ENCODE peak calls at places on chromosome 13, in eight cellular contexts. V is stimulated activated CD4-positive, alpha-beta T cell treated with anti-CD3 and anti-CD28 coated beads, Interleukin-4, amount 100 ng/mL, for 4 hours; X is mucosa of descending colon; L is fibroblast of pulmonary artery; F is left ventricle myocardium superior; N is PC-9; W is activated CD8-positive, alpha-beta memory T cell treated with anti-CD3 and anti-CD28 coated beads for 24 hours; J is cerebellar nuclear complex. I is an unnamed sample.

GRCh38 chr13:99614465-99614885 is 113.2 kb downstream of the TM9SF2 start:
- DNase-seq in F (no peak), N (no peak), W (no peak), L (peak), J (no peak), X (no peak), V (peak), I (peak)

GRCh38 chr13:112245179-112245724 is 130.9 kb upstream of the SPACA7 start:
- DNase-seq in J (no peak), F (no peak), X (no peak), W (peak), N (no peak), V (no peak), L (no peak), I (no peak)

GRCh38 chr13:111165611-111166010 is 50.5 kb downstream of the ARHGEF7 start:
- DNase-seq in V (no peak), J (no peak), F (no peak), L (no peak), X (no peak), N (no peak), W (no peak), I (no peak)

GRCh38 chr13:20704459-20705069 is 1.1 kb downstream of the IL17D start:
- DNase-seq in J (no peak), L (no peak), V (no peak), F (no peak), W (no peak), X (no peak), N (no peak), I (no peak)

GRCh38 chr13:30520571-30520970 is 54.8 kb upstream of the HMGB1 start:
- DNase-seq in N (no peak), W (no peak), L (peak), X (no peak), F (no peak), J (no peak), V (no peak), I (no peak)

GRCh38 chr13:51768976-51769375 is 35.0 kb downstream of the DHRS12 start:
- DNase-seq in W (no peak), X (no peak), J (no peak), F (no peak), L (no peak), N (no peak), V (no peak), I (no peak)

GRCh38 chr13:69477451-69477850 is 630.2 kb upstream of the ATXN8OS start:
- DNase-seq in J (no peak), V (no peak), F (no peak), W (no peak), L (no peak), X (no peak), N (no peak), I (no peak)

GRCh38 chr13:48555441-48555840 is 22.6 kb upstream of the RCBTB2 start:
- DNase-seq in X (no peak), J (no peak), L (no peak), F (no peak), V (no peak), N (no peak), W (no peak), I (no peak)

GRCh38 chr13:25934127-25934526 is 117.7 kb downstream of the SHISA2 start:
- DNase-seq in J (no peak), F (no peak), V (no peak), W (no peak), X (no peak), L (no peak), N (no peak), I (no peak)

GRCh38 chr13:113589961-113590339 is 5.4 kb downstream of the TFDP1 start:
- DNase-seq in L (no peak), F (no peak), N (no peak), V (no peak), W (peak), J (no peak), X (no peak), I (peak)

GRCh38 chr13:49679244-49679643 is 12.0 kb downstream of the EBPL start:
- DNase-seq in V (no peak), F (no peak), X (no peak), W (no peak), L (peak), J (no peak), N (no peak), I (no peak)

GRCh38 chr13:33817513-33817842 is 471 bp upstream of the RFC3 start:
- DNase-seq in J (no peak), N (no peak), F (no peak), V (no peak), W (no peak), L (no peak), X (no peak), I (no peak)

GRCh38 chr13:46179576-46180368 is 2.2 kb downstream of the LCP1 start:
- DNase-seq in W (peak), F (peak), N (no peak), V (peak), L (no peak), J (no peak), X (peak), I (peak)

GRCh38 chr13:61774903-61775302 is 359.3 kb upstream of the PCDH20 start:
- DNase-seq in L (no peak), F (no peak), N (no peak), V (no peak), X (no peak), W (no peak), J (no peak), I (no peak)

GRCh38 chr13:106143392-106143791 is 392.1 kb downstream of the EFNB2 start:
- DNase-seq in V (no peak), N (no peak), F (no peak), W (no peak), X (no peak), J (no peak), L (no peak), I (no peak)

GRCh38 chr13:98508280-98509074 is 68.4 kb downstream of the STK24 start:
- DNase-seq in J (no peak), X (no peak), W (no peak), V (no peak), L (peak), N (peak), F (no peak), I (no peak)

GRCh38 chr13:76398426-76398825 is 487.8 kb downstream of the KCTD12 start:
- DNase-seq in W (no peak), F (no peak), N (no peak), X (no peak), J (no peak), V (no peak), L (peak), I (no peak)

GRCh38 chr13:26484196-26484595 is 73.3 kb upstream of the WASF3 start:
- DNase-seq in V (no peak), W (no peak), L (no peak), J (no peak), F (no peak), X (no peak), N (no peak), I (no peak)

GRCh38 chr13:49409008-49409407 is 34.9 kb downstream of the CAB39L start:
- DNase-seq in N (no peak), J (no peak), F (no peak), L (no peak), X (no peak), V (no peak), W (no peak), I (no peak)

GRCh38 chr13:32585625-32586021 is 629 bp upstream of the PDS5B start:
- DNase-seq in X (peak), V (no peak), W (peak), F (no peak), J (no peak), N (peak), L (no peak), I (no peak)

GRCh38 chr13:93814658-93815057 is 588.1 kb downstream of the GPC6 start:
- DNase-seq in L (no peak), V (no peak), J (no peak), W (no peak), F (no peak), N (no peak), X (no peak), I (no peak)

GRCh38 chr13:42486711-42487198 is 87.2 kb upstream of the TNFSF11 start:
- DNase-seq in X (no peak), V (no peak), J (no peak), L (peak), F (no peak), N (no peak), W (no peak), I (no peak)

GRCh38 chr13:73194310-73194709 is 135.5 kb downstream of the KLF5 start:
- DNase-seq in V (no peak), F (no peak), X (no peak), J (no peak), N (peak), L (no peak), W (no peak), I (peak)

GRCh38 chr13:52845334-52845761 is 3.1 kb downstream of the PCDH8 start:
- DNase-seq in X (peak), F (no peak), L (no peak), J (no peak), N (no peak), V (no peak), W (no peak), I (no peak)

GRCh38 chr13:42807866-42808265 is 26.5 kb downstream of the FAM216B start:
- DNase-seq in V (no peak), L (peak), W (no peak), X (no peak), F (no peak), J (no peak), N (peak), I (no peak)

GRCh38 chr13:36154567-36155231 is 23.5 kb upstream of the DCLK1 start:
- DNase-seq in X (no peak), V (no peak), J (no peak), F (peak), W (no peak), L (no peak), N (no peak), I (no peak)

GRCh38 chr13:85828094-85828684 is 29.0 kb upstream of the SLITRK6 start:
- DNase-seq in J (no peak), V (no peak), F (no peak), X (no peak), W (no peak), N (no peak), L (peak), I (no peak)

GRCh38 chr13:32165791-32166190 is 134.2 kb downstream of the FRY start:
- DNase-seq in J (no peak), V (no peak), L (no peak), W (no peak), N (no peak), F (peak), X (no peak), I (no peak)

GRCh38 chr13:97621631-97622030 is 187.7 kb downstream of the RAP2A start:
- DNase-seq in X (no peak), W (no peak), J (no peak), L (no peak), V (no peak), N (no peak), F (no peak), I (no peak)

GRCh38 chr13:105848494-105848893 is 687.0 kb downstream of the EFNB2 start:
- DNase-seq in W (no peak), N (no peak), J (no peak), L (no peak), V (no peak), F (no peak), X (no peak), I (no peak)

GRCh38 chr13:110677731-110678545 is 28.0 kb downstream of the CARS2 start:
- DNase-seq in J (no peak), L (peak), N (no peak), F (no peak), W (no peak), X (no peak), V (no peak), I (no peak)

GRCh38 chr13:24985102-24985501 is 110.8 kb upstream of the PABPC3 start:
- DNase-seq in V (no peak), J (no peak), W (no peak), N (no peak), X (no peak), F (no peak), L (no peak), I (no peak)

GRCh38 chr13:99867535-99868271 is 103.9 kb downstream of the ZIC5 start:
- DNase-seq in V (no peak), X (no peak), J (no peak), F (no peak), W (no peak), L (no peak), N (no peak), I (no peak)

GRCh38 chr13:46817081-46817480 is 20.1 kb upstream of the ESD start:
- DNase-seq in N (no peak), V (no peak), L (peak), X (no peak), J (no peak), W (no peak), F (no peak), I (no peak)

GRCh38 chr13:97440598-97440997 is 6.6 kb downstream of the RAP2A start:
- DNase-seq in J (no peak), X (no peak), N (no peak), L (peak), F (no peak), W (no peak), V (no peak), I (no peak)

GRCh38 chr13:21338156-21338555 is 120.9 kb downstream of the ZDHHC20 start:
- DNase-seq in V (no peak), J (no peak), X (no peak), W (no peak), L (no peak), N (no peak), F (no peak), I (no peak)

GRCh38 chr13:113948034-113948742 is 25.7 kb downstream of the C13orf46 start:
- DNase-seq in N (no peak), F (peak), V (no peak), L (no peak), W (no peak), J (no peak), X (peak), I (no peak)

GRCh38 chr13:42022796-42023493 is 25.5 kb upstream of the DGKH start:
- DNase-seq in N (no peak), L (no peak), F (no peak), W (no peak), X (no peak), J (no peak), V (no peak), I (no peak)

GRCh38 chr13:48233097-48233885 is at the start of gene ITM2B:
- DNase-seq in J (no peak), W (peak), X (peak), F (peak), V (peak), N (peak), L (peak), I (peak)